ENCODE peak calls at places on chromosomes 6 and 20, in four cellular contexts. Y is transverse colon, P is tibial nerve, S is breast epithelium. J is an unnamed sample.

GRCh38 chr20:57596998-57597939 is 23.0 kb downstream of the ZBP1 start:
- DNase-seq in P (peak; percentile 61), Y (peak; percentile 79), S (peak; percentile 43), J (peak; percentile 69)

GRCh38 chr20:53243152-53243551 is 271.0 kb downstream of the TSHZ2 start:
- DNase-seq in P (no peak), Y (no peak), S (no peak), J (no peak)

GRCh38 chr20:58481541-58482021 is 33.6 kb downstream of the APCDD1L start:
- DNase-seq in P (peak; percentile 9), S (no peak), Y (peak; percentile 59), J (peak; percentile 61)

GRCh38 chr6:127222418-127222817 is 44.2 kb upstream of the RNF146 start:
- DNase-seq in Y (no peak), S (no peak), P (no peak), J (no peak)

GRCh38 chr6:17013701-17014100 is 88.1 kb upstream of the STMND1 start:
- DNase-seq in S (no peak), Y (no peak), P (no peak), J (no peak)

GRCh38 chr6:9523462-9523861 is 891.4 kb downstream of the TFAP2A start:
- DNase-seq in P (no peak), Y (no peak), S (no peak), J (no peak)

GRCh38 chr6:156925718-156926607 is 148.8 kb downstream of the ARID1B start:
- DNase-seq in P (no peak), S (no peak), Y (no peak), J (no peak)

GRCh38 chr6:16199792-16200191 is 38.6 kb upstream of the GMPR start:
- DNase-seq in P (no peak), S (no peak), Y (no peak), J (no peak)

GRCh38 chr20:36273414-36274247 is 32.5 kb upstream of the DLGAP4 start:
- DNase-seq in P (no peak), Y (no peak), S (no peak), J (peak; percentile 13)

GRCh38 chr6:24501914-24502313 is 7.1 kb downstream of the ALDH5A1 start:
- DNase-seq in Y (no peak), S (no peak), P (no peak), J (peak; percentile 2)

GRCh38 chr6:161694995-161695394 is 421.1 kb upstream of the AGPAT4 start:
- DNase-seq in P (no peak), S (no peak), Y (no peak), J (peak; percentile 17)

GRCh38 chr6:170254315-170255213 is 36.3 kb downstream of the DLL1 start:
- DNase-seq in P (no peak), S (no peak), Y (no peak), J (no peak)

DNA sequence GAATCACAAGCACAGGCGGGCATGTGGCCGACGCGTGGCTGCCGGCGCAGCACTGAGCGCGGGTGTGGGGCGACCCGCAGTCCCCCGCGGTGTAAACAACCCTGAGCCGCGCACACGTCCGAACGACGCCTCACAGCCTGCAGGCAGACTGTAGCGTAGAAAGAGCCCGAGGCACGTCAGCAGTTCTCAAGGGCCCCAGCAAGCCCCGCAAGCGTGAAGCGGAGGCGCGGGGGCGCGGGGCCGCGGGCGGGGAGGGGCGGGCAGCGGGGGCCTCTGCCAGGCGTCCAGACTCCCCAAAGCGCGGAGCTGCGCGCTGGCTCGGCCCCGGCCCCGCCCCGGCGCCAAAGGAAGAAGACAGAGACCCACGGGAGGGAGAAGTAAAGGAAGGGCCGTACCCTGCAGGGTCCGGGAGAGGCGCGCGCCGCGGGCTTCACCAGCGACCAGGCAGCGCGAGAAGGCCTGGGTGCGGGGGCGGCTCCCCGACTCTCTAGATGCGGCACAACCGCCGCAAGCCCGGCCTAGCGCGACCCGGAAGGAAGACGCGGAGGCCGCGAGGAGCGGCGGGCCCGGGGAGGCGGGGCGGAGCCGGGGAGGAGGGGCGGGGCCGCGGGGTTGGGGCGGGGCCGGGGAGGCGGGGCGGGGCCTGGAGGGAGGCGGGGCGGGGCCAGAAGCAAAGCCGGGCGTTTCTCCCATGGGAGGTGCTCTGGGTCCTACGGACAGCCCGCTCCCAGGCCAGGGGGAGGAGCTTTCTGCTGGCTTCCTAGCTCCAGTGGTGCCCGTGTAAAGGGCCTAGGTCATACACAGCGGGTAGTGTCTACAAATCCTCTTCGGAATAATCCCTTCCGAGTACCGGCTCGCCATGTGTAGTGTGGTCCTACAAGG is at the start of gene FBXL4:
- DNase-seq in Y (peak; percentile 90), S (peak; percentile 57), P (peak; percentile 52), J (peak; percentile 87)
- TF ChIP-seq POLR2A in Y (peak; percentile 79), S (no peak), P (peak; percentile 38), J (peak; percentile 50)

GRCh38 chr6:159801935-159802334 is 1.9 kb downstream of the PNLDC1 start:
- DNase-seq in Y (no peak), P (no peak), S (no peak), J (no peak)

GRCh38 chr6:159797554-159797953 is 2.5 kb upstream of the PNLDC1 start:
- DNase-seq in S (no peak), Y (no peak), P (no peak), J (no peak)

GRCh38 chr6:159804504-159804903 is 4.4 kb downstream of the PNLDC1 start:
- DNase-seq in S (no peak), Y (peak; percentile 44), P (no peak), J (no peak)

GRCh38 chr6:159805418-159806020 is 5.4 kb downstream of the PNLDC1 start:
- DNase-seq in S (no peak), P (no peak), Y (no peak), J (no peak)

GRCh38 chr6:159800141-159800865 is at the start of gene PNLDC1:
- DNase-seq in Y (no peak), S (no peak), P (no peak), J (no peak)
- TF ChIP-seq POLR2A in Y (no peak), S (no peak), P (no peak), J (no peak)

GRCh38 chr20:38150595-38151170 is 14.4 kb downstream of the TGM2 start:
- DNase-seq in P (no peak), S (no peak), Y (no peak), J (no peak)
- TF ChIP-seq POLR2A in P (no peak), S (no peak), Y (no peak), J (no peak)

GRCh38 chr6:37389857-37390256 is 36.1 kb downstream of the RNF8 start:
- DNase-seq in Y (no peak), S (no peak), P (no peak), J (no peak)
- TF ChIP-seq POLR2A in Y (no peak), S (no peak), P (no peak), J (no peak)